ENCODE peak calls at places on chromosomes 6 and 20, in four cellular contexts. E is C1 segment of cervical spinal cord; Q is A172; D is naive thymus-derived CD4-positive, alpha-beta T cell. F is an unnamed sample.

GRCh38 chr6:70281923-70282902 is 20.7 kb downstream of the COL9A1 start:
- DNase-seq in D (no peak), E (no peak), Q (no peak), F (peak; percentile 33)

GRCh38 chr6:7895125-7895423 is 15.5 kb downstream of the TXNDC5 start:
- DNase-seq in D (no peak), E (no peak), Q (no peak), F (no peak)

GRCh38 chr6:32967151-32968091 is 973 bp upstream of the BRD2 start:
- DNase-seq in D (peak; percentile 35), Q (peak; percentile 46), E (no peak), F (peak; percentile 47)

GRCh38 chr20:330233-331149 is 5.1 kb downstream of the SOX12 start:
- DNase-seq in Q (peak; percentile 54), E (no peak), D (peak; percentile 61), F (no peak)

GRCh38 chr6:42390228-42390934 is 61.3 kb downstream of the TRERF1 start:
- DNase-seq in E (no peak), Q (no peak), D (peak; percentile 81), F (no peak)

GRCh38 chr6:63783096-63783495 is 147.5 kb downstream of the PHF3 start:
- DNase-seq in Q (no peak), E (no peak), D (no peak), F (no peak)

GRCh38 chr20:3137492-3137891 is 22.2 kb downstream of the FASTKD5 start:
- DNase-seq in D (no peak), E (no peak), Q (no peak), F (no peak)

GRCh38 chr20:24465730-24466129 is 3.7 kb upstream of the SYNDIG1 start:
- DNase-seq in Q (peak; percentile 71), D (no peak), E (peak; percentile 55), F (peak; percentile 72)

GRCh38 chr20:25136643-25137559 is 55.0 kb upstream of the VSX1 start:
- DNase-seq in D (no peak), Q (peak; percentile 97), E (peak; percentile 42), F (peak; percentile 67)

GRCh38 chr20:17640875-17641378 is 41.1 kb downstream of the RRBP1 start:
- DNase-seq in D (no peak), Q (no peak), E (no peak), F (no peak)

GRCh38 chr6:21500894-21501293 is 92.7 kb upstream of the SOX4 start:
- DNase-seq in D (no peak), Q (no peak), E (no peak), F (no peak)

GRCh38 chr6:7697820-7698623 is 27.9 kb upstream of the BMP6 start:
- DNase-seq in Q (peak; percentile 55), E (no peak), D (no peak), F (no peak)

GRCh38 chr6:35688605-35689322 is at the start of gene FKBP5:
- DNase-seq in Q (peak; percentile 81), E (peak; percentile 78), D (peak; percentile 81), F (peak; percentile 96)

GRCh38 chr6:129685640-129686031 is 24.3 kb downstream of the ARHGAP18 start:
- DNase-seq in E (no peak), Q (no peak), D (no peak), F (no peak)

GRCh38 chr6:108765495-108765894 is 82.7 kb upstream of the ARMC2 start:
- DNase-seq in D (no peak), Q (no peak), E (no peak), F (no peak)

GRCh38 chr6:2767327-2767985 is 2.3 kb downstream of the WRNIP1 start:
- DNase-seq in D (no peak), E (no peak), Q (no peak), F (no peak)

GRCh38 chr6:12182676-12183075 is 107.5 kb upstream of the EDN1 start:
- DNase-seq in Q (peak; percentile 71), E (no peak), D (no peak), F (no peak)

GRCh38 chr20:24648481-24648880 is 179.1 kb downstream of the SYNDIG1 start:
- DNase-seq in E (no peak), Q (no peak), D (no peak), F (no peak)

GRCh38 chr6:18985061-18985460 is 597.9 kb downstream of the RNF144B start:
- DNase-seq in D (no peak), E (no peak), Q (no peak), F (no peak)

GRCh38 chr6:110017306-110017705 is 39.2 kb downstream of the GPR6 start:
- DNase-seq in E (no peak), Q (no peak), D (no peak), F (no peak)

GRCh38 chr6:45422541-45423110 is 44.9 kb upstream of the SUPT3H start:
- DNase-seq in E (no peak), D (peak; percentile 56), Q (no peak), F (peak; percentile 35)

GRCh38 chr6:40585218-40585617 is 1.9 kb downstream of the LRFN2 start:
- DNase-seq in D (no peak), Q (no peak), E (no peak), F (no peak)

GRCh38 chr6:118725944-118726343 is 74.6 kb upstream of the CEP85L start:
- DNase-seq in Q (peak; percentile 5), D (no peak), E (no peak), F (no peak)

GRCh38 chr6:43914272-43915147 is 144.5 kb downstream of the VEGFA start:
- DNase-seq in D (no peak), Q (no peak), E (no peak), F (no peak)

GRCh38 chr6:138785092-138785491 is 10.8 kb upstream of the ECT2L start:
- DNase-seq in Q (no peak), D (no peak), E (no peak), F (no peak)

GRCh38 chr20:58048096-58048702 is 180.3 kb downstream of the ANKRD60 start:
- DNase-seq in E (no peak), Q (peak; percentile 60), D (no peak), F (no peak)